ENCODE peak calls at places on chromosomes 6 and 20, in seven cellular contexts. Y is IMR-90, B is neuronal stem cell, S is mesenchymal stem cell, E is mesendoderm, M is H1, R is trophoblast cell. J is an unnamed sample.

GRCh38 chr6:27312146-27312949 is at the start of gene POM121L2:
- DNase-seq in R (peak), B (no peak), E (peak), Y (peak), M (no peak), S (peak), J (peak)

GRCh38 chr6:108366236-108366635 is 71.4 kb downstream of the AFG1L start:
- DNase-seq in Y (no peak), B (no peak), E (no peak), S (no peak), M (no peak), R (no peak), J (no peak)

GRCh38 chr6:167956983-167957492 is 40.4 kb upstream of the KIF25 start:
- DNase-seq in S (peak), B (no peak), M (no peak), E (no peak), Y (peak), R (peak), J (no peak)

GRCh38 chr6:129211626-129212025 is 328.7 kb downstream of the LAMA2 start:
- DNase-seq in B (no peak), M (no peak), S (no peak), Y (no peak), E (no peak), R (no peak), J (no peak)

GRCh38 chr6:117463762-117464665 is 18.5 kb upstream of the DCBLD1 start:
- DNase-seq in E (no peak), M (no peak), S (peak), R (no peak), Y (peak), B (no peak), J (no peak)

GRCh38 chr20:59561614-59562277 is 42.6 kb upstream of the PHACTR3 start:
- DNase-seq in S (no peak), M (no peak), E (no peak), B (no peak), R (no peak), Y (no peak), J (no peak)

GRCh38 chr20:49705358-49705757 is 8.3 kb downstream of the B4GALT5 start:
- DNase-seq in R (no peak), M (no peak), B (no peak), Y (no peak), S (no peak), E (no peak), J (no peak)

GRCh38 chr6:143441680-143442359 is 8.7 kb downstream of the ADAT2 start:
- DNase-seq in B (no peak), Y (peak), E (no peak), S (no peak), M (no peak), R (no peak), J (no peak)

GRCh38 chr6:45619994-45620471 is 242.3 kb upstream of the SUPT3H start:
- DNase-seq in M (no peak), S (peak), Y (peak), R (no peak), B (no peak), E (no peak), J (no peak)

GRCh38 chr20:18504479-18505060 is 3.2 kb upstream of the SEC23B start:
- DNase-seq in Y (peak), B (no peak), M (no peak), R (peak), S (no peak), E (no peak), J (peak)

GRCh38 chr20:49186535-49187329 is 1.4 kb downstream of the STAU1 start:
- DNase-seq in B (peak), Y (peak), R (peak), E (peak), M (no peak), S (peak), J (no peak)

GRCh38 chr20:23084845-23085355 is 1.2 kb downstream of the CD93 start:
- DNase-seq in R (no peak), M (no peak), S (no peak), Y (no peak), E (no peak), B (no peak), J (no peak)

GRCh38 chr6:38876470-38876869 is 161.4 kb downstream of the DNAH8 start:
- DNase-seq in S (no peak), R (no peak), E (no peak), B (no peak), M (no peak), Y (no peak), J (no peak)

GRCh38 chr6:9511157-9511556 is 903.7 kb downstream of the TFAP2A start:
- DNase-seq in S (no peak), M (no peak), Y (no peak), R (peak), B (no peak), E (no peak), J (no peak)

GRCh38 chr6:150301871-150302800 is 66.7 kb upstream of the IYD start:
- DNase-seq in R (no peak), M (no peak), Y (peak), E (no peak), B (no peak), S (peak), J (no peak)

GRCh38 chr20:56268536-56268935 is 20.0 kb downstream of the MC3R start:
- DNase-seq in S (no peak), M (no peak), B (no peak), R (no peak), Y (no peak), E (no peak), J (no peak)

GRCh38 chr6:34556031-34556471 is at the start of gene SPDEF:
- DNase-seq in Y (no peak), B (no peak), R (no peak), E (no peak), M (no peak), S (no peak), J (no peak)

GRCh38 chr20:9490171-9490570 is 24.2 kb upstream of the LAMP5 start:
- DNase-seq in R (no peak), B (no peak), M (no peak), Y (no peak), S (no peak), E (no peak), J (no peak)

GRCh38 chr6:130962951-130963350 is 100.1 kb downstream of the EPB41L2 start:
- DNase-seq in R (no peak), E (no peak), M (no peak), Y (no peak), B (no peak), S (no peak), J (no peak)

GRCh38 chr6:157760589-157761330 is 62.3 kb upstream of the SNX9 start:
- DNase-seq in E (no peak), M (no peak), S (peak), R (no peak), Y (peak), B (no peak), J (no peak)

GRCh38 chr20:13325033-13325432 is 104.0 kb downstream of the ISM1 start:
- DNase-seq in E (peak), R (no peak), M (peak), S (peak), Y (peak), B (peak), J (peak)

GRCh38 chr6:154998855-154999254 is 3.7 kb downstream of the TIAM2 start:
- DNase-seq in M (no peak), E (no peak), Y (no peak), R (no peak), S (no peak), B (no peak), J (no peak)

GRCh38 chr6:135921176-135921575 is 69.7 kb downstream of the PDE7B start:
- DNase-seq in Y (peak), B (no peak), M (no peak), E (no peak), S (no peak), R (no peak), J (no peak)

GRCh38 chr6:41092421-41093140 is 19.8 kb downstream of the NFYA start:
- DNase-seq in S (peak), R (no peak), M (no peak), Y (peak), E (peak), B (no peak), J (no peak)

GRCh38 chr6:56690519-56691200 is 48.0 kb upstream of the DST start:
- DNase-seq in R (no peak), B (no peak), S (peak), M (no peak), E (peak), Y (peak), J (no peak)

GRCh38 chr6:63804381-63804956 is 168.9 kb downstream of the PHF3 start:
- DNase-seq in S (peak), R (no peak), B (no peak), M (no peak), E (peak), Y (peak), J (no peak)

GRCh38 chr20:8837396-8837795 is 231.5 kb upstream of the PLCB4 start:
- DNase-seq in R (no peak), B (no peak), E (peak), Y (peak), M (no peak), S (peak), J (no peak)

GRCh38 chr6:139628220-139628619 is 253.8 kb upstream of the CITED2 start:
- DNase-seq in S (no peak), B (no peak), E (no peak), Y (no peak), R (no peak), M (no peak), J (no peak)

GRCh38 chr6:139625998-139626975 is 251.8 kb upstream of the CITED2 start:
- DNase-seq in B (no peak), E (no peak), M (no peak), R (no peak), Y (no peak), S (peak), J (no peak)

GRCh38 chr6:139625081-139625939 is 250.9 kb upstream of the CITED2 start:
- DNase-seq in Y (no peak), R (no peak), B (no peak), S (no peak), E (no peak), M (no peak), J (no peak)

GRCh38 chr6:139627091-139627490 is 252.6 kb upstream of the CITED2 start:
- DNase-seq in R (no peak), Y (no peak), S (no peak), B (no peak), M (peak), E (peak), J (peak)

DNA sequence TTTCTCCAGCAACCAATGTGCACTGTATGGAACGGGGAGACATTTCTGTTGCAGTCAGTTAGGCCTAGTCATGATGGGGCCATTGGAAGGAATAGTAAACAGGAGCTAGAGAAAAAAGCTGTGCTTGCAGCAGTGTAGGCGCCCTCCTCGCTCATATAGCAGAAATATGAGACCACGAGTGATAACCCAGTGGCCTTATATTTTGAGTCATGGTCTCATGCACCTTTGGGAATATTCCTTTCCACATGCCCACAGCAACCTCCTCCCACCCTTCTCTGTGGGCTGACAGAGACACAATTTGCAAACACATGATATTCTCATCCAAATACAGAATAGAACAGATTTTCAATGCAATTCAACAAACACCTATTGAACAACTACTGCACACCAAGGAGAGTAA is 248.9 kb upstream of the CITED2 start:
- DNase-seq in B (no peak), Y (no peak), M (no peak), R (no peak), E (no peak), S (no peak), J (no peak)
- H4K8ac ChIP-seq in B (no peak), Y (no peak), M (no peak), R (no peak), E (no peak), S (no peak), J (no peak)

GRCh38 chr6:36024154-36024760 is at the start of gene SLC26A8:
- DNase-seq in E (peak), B (no peak), Y (no peak), S (no peak), M (no peak), R (peak), J (peak)
- H3K4me2 ChIP-seq in E (peak), B (peak), Y (peak), S (no peak), M (peak), R (peak), J (peak)

GRCh38 chr6:33205172-33206026 is 944 bp downstream of the HSD17B8 start:
- DNase-seq in E (peak), M (no peak), S (peak), Y (peak), B (no peak), R (peak), J (no peak)

GRCh38 chr6:33206027-33206863 is 1.8 kb downstream of the HSD17B8 start:
- DNase-seq in M (no peak), S (peak), E (no peak), B (no peak), R (no peak), Y (no peak), J (no peak)

GRCh38 chr6:33208089-33208967 is at the start of gene RING1:
- DNase-seq in R (peak), Y (peak), B (peak), S (peak), M (no peak), E (peak), J (peak)

GRCh38 chr6:33207569-33208088 is 671 bp upstream of the RING1 start:
- DNase-seq in Y (peak), B (no peak), S (peak), E (no peak), R (no peak), M (no peak), J (no peak)

DNA sequence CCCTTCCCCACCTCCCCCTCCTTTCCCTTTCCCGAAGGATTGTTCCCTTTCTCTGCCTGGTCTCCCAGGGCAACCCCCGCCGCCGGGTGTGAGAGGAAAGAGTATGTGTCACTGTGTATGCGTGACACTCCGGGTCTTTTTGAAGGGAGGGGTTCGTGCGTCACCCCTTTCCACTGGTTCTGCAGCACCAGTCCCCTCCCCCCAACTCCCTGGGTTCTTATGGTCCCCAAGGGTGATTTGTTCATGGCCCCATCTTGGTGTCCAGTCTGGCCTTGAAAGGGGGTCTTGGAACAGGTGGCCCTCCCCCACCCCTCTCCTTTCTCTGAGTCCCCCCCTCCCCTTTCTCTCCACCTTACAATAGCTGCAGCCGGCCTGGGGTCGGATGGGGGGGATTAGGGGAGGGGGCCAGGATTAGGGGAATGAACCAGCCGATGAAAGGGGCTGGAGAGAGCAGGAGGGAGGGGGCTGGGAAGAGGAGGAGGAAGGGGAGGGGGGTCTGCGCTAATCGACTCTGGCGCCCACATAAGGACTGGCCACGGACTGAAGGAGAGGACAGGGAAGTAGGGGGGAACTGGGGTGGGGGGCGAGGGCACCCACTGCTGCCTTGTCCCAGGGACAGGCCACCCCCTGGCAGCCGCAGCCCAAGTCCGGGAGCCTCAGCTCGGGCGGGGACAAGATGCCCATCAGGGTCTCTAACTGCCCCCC is 1.3 kb upstream of the RING1 start:
- DNase-seq in R (no peak), E (peak), B (peak), M (no peak), Y (peak), S (peak), J (no peak)
- H4K8ac ChIP-seq in R (peak), E (no peak), B (peak), M (no peak), Y (peak), S (peak), J (no peak)

DNA sequence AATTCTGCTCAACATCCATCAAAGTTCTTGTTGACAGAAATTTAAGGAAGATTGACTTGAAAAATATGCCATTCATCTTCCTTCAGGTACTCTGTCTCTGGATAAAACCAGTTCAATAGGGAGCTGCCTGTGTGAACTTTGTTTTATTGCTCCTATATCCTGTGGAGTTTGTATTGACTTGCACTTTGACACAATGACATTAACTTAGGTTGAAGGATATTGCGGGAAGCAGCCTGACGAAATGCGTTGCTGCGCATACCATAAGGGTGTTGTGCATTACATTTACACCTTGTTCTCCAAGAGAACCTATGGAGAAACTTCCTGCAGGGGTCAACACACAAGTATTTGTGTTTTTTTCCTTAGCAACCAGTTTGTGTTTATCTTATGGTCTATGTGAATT is 185.4 kb upstream of the GRIK2 start:
- DNase-seq in S (peak), Y (no peak), E (peak), M (no peak), B (no peak), R (peak), J (no peak)
- H3K4me2 ChIP-seq in S (no peak), Y (no peak), E (no peak), M (no peak), B (no peak), R (no peak), J (no peak)